ENCODE peak calls at places on chromosomes 12 and 14, in four cellular contexts. One of them, this sample, is unnamed.

GRCh38 chr12:117234441-117234840 is 44.2 kb upstream of the FBXO21 start:
- DNase-seq in HepG2: no peak
- DNase-seq in WTC11: no peak
- DNase-seq in K562: no peak
- DNase-seq in this sample: no peak

GRCh38 chr14:61178226-61179060 is 102.7 kb downstream of the TMEM30B start:
- DNase-seq in K562: no peak
- DNase-seq in WTC11: no peak
- DNase-seq in HepG2: peak
- DNase-seq in this sample: peak

GRCh38 chr12:12353807-12354206 is 3.1 kb upstream of the BORCS5 start:
- DNase-seq in HepG2: no peak
- DNase-seq in K562: peak
- DNase-seq in WTC11: no peak
- DNase-seq in this sample: no peak

GRCh38 chr14:58488550-58488949 is 61.0 kb downstream of the KIAA0586 start:
- DNase-seq in WTC11: no peak
- DNase-seq in K562: no peak
- DNase-seq in HepG2: no peak
- DNase-seq in this sample: no peak

GRCh38 chr12:2395352-2395977 is 342.7 kb downstream of the CACNA1C start:
- DNase-seq in WTC11: peak
- DNase-seq in K562: peak
- DNase-seq in HepG2: peak
- DNase-seq in this sample: peak

GRCh38 chr12:128258866-128259555 is 8.0 kb upstream of the TMEM132C start:
- DNase-seq in HepG2: no peak
- DNase-seq in K562: no peak
- DNase-seq in WTC11: no peak
- DNase-seq in this sample: no peak

GRCh38 chr12:93415723-93416464 is 25.9 kb downstream of the UBE2N start:
- DNase-seq in K562: no peak
- DNase-seq in WTC11: no peak
- DNase-seq in HepG2: no peak
- DNase-seq in this sample: no peak

GRCh38 chr14:93099187-93099586 is 16.5 kb downstream of the ITPK1 start:
- DNase-seq in WTC11: no peak
- DNase-seq in HepG2: no peak
- DNase-seq in K562: no peak
- DNase-seq in this sample: no peak

GRCh38 chr14:35532783-35533356 is 1.1 kb upstream of the INSM2 start:
- DNase-seq in HepG2: no peak
- DNase-seq in WTC11: no peak
- DNase-seq in K562: no peak
- DNase-seq in this sample: no peak

GRCh38 chr12:123453165-123453564 is 4.8 kb upstream of the SNRNP35 start:
- DNase-seq in K562: no peak
- DNase-seq in HepG2: no peak
- DNase-seq in WTC11: no peak
- DNase-seq in this sample: no peak

GRCh38 chr12:47238665-47239064 is 158.9 kb upstream of the AMIGO2 start:
- DNase-seq in K562: no peak
- DNase-seq in HepG2: no peak
- DNase-seq in WTC11: no peak
- DNase-seq in this sample: no peak

GRCh38 chr12:1915082-1915968 is 3.1 kb downstream of the CACNA2D4 start:
- DNase-seq in HepG2: no peak
- DNase-seq in K562: peak
- DNase-seq in WTC11: no peak
- DNase-seq in this sample: no peak

GRCh38 chr14:42185718-42186117 is 579.0 kb downstream of the LRFN5 start:
- DNase-seq in WTC11: no peak
- DNase-seq in K562: no peak
- DNase-seq in HepG2: no peak
- DNase-seq in this sample: no peak

GRCh38 chr12:65364021-65364420 is 85.5 kb downstream of the MSRB3 start:
- DNase-seq in WTC11: no peak
- DNase-seq in K562: no peak
- DNase-seq in HepG2: no peak
- DNase-seq in this sample: no peak

GRCh38 chr12:126667340-126667739 is 1599.6 kb upstream of the TMEM132C start:
- DNase-seq in WTC11: no peak
- DNase-seq in K562: no peak
- DNase-seq in HepG2: no peak
- DNase-seq in this sample: peak

GRCh38 chr12:26250801-26251200 is 55.4 kb downstream of the SSPN start:
- DNase-seq in HepG2: no peak
- DNase-seq in WTC11: no peak
- DNase-seq in K562: no peak
- DNase-seq in this sample: no peak

GRCh38 chr14:23146423-23146910 is 27.4 kb upstream of the CEBPE start:
- DNase-seq in K562: peak
- DNase-seq in HepG2: no peak
- DNase-seq in WTC11: no peak
- DNase-seq in this sample: no peak

GRCh38 chr12:68158427-68158826 is 1.1 kb downstream of the IFNG start:
- DNase-seq in HepG2: no peak
- DNase-seq in K562: peak
- DNase-seq in WTC11: no peak
- DNase-seq in this sample: peak

GRCh38 chr14:22386924-22387775 is 201.9 kb downstream of the DAD1 start:
- DNase-seq in K562: peak
- DNase-seq in HepG2: peak
- DNase-seq in WTC11: peak
- DNase-seq in this sample: peak

GRCh38 chr12:5085896-5086295 is 42.2 kb downstream of the KCNA5 start:
- DNase-seq in K562: no peak
- DNase-seq in WTC11: no peak
- DNase-seq in HepG2: no peak
- DNase-seq in this sample: peak

GRCh38 chr14:103695331-103696026 is 19.8 kb downstream of the XRCC3 start:
- DNase-seq in HepG2: no peak
- DNase-seq in K562: no peak
- DNase-seq in WTC11: no peak
- DNase-seq in this sample: no peak

GRCh38 chr14:33317675-33318074 is 379.0 kb downstream of the NPAS3 start:
- DNase-seq in HepG2: no peak
- DNase-seq in WTC11: no peak
- DNase-seq in K562: no peak
- DNase-seq in this sample: no peak

GRCh38 chr12:53505555-53506449 is 1.5 kb downstream of the NPFF start:
- DNase-seq in HepG2: no peak
- DNase-seq in K562: no peak
- DNase-seq in WTC11: no peak
- DNase-seq in this sample: no peak
- TF ChIP-seq NR3C1 in HepG2: no peak
- TF ChIP-seq NR3C1 in K562: no peak
- TF ChIP-seq NR3C1 in WTC11: no peak
- TF ChIP-seq NR3C1 in this sample: no peak

GRCh38 chr12:45490232-45490881 is 239.1 kb upstream of the ARID2 start:
- DNase-seq in K562: no peak
- DNase-seq in HepG2: no peak
- DNase-seq in WTC11: no peak
- DNase-seq in this sample: no peak
- TF ChIP-seq NR3C1 in K562: no peak
- TF ChIP-seq NR3C1 in HepG2: no peak
- TF ChIP-seq NR3C1 in WTC11: no peak
- TF ChIP-seq NR3C1 in this sample: no peak

GRCh38 chr12:116143883-116144266 is 133.6 kb downstream of the MED13L start:
- DNase-seq in WTC11: no peak
- DNase-seq in HepG2: no peak
- DNase-seq in K562: no peak
- DNase-seq in this sample: no peak

GRCh38 chr12:116141833-116142162 is 135.7 kb downstream of the MED13L start:
- DNase-seq in HepG2: no peak
- DNase-seq in K562: no peak
- DNase-seq in WTC11: no peak
- DNase-seq in this sample: no peak

GRCh38 chr12:116144384-116144783 is 133.1 kb downstream of the MED13L start:
- DNase-seq in WTC11: no peak
- DNase-seq in K562: no peak
- DNase-seq in HepG2: no peak
- DNase-seq in this sample: no peak

GRCh38 chr12:116141110-116141832 is 136.2 kb downstream of the MED13L start:
- DNase-seq in HepG2: no peak
- DNase-seq in WTC11: no peak
- DNase-seq in K562: no peak
- DNase-seq in this sample: no peak

DNA sequence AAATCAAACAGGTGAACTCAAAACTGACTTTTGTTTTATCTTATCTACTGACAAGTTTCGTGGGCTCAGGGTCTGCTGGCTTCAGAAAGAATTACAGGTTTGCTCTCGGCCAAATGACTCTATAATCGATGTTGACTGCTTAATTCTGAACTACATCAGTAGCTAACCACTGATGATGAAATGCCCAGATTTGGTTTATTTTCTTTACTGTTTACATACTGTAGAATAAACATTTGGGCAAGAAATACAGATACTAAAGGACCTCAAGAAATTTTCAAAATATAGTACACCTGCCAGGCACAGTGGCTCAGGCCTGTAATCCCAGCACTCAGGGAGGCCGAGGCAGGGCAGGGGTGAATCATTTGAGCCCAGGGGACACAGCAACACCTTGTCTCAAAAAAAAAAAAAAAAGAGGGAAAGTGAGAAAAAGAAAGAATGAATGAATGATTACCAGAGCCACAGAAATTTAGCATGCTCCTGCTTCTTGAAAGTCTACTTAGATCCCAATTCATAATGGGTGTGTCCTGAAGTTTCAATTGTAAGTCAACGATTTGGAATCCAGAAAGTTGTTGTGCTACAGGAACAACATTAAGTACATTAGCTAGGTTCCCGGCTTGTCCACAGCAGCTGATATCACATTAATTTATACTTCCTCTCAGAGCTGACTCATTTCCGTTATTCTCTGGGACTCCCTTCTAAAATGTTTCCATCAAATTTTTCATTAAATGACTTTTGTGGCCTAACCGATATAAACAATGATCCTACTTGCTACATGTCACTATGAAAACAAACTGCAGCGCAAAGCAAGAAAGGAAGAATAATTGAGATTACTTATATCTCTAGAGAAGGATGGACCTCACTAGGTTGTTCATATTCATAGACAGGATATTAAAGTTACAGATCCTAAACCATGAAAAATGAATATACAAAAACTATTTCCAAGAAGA is 134.3 kb downstream of the MED13L start:
- DNase-seq in WTC11: no peak
- DNase-seq in HepG2: no peak
- DNase-seq in K562: no peak
- DNase-seq in this sample: no peak
- TF ChIP-seq NR3C1 in WTC11: no peak
- TF ChIP-seq NR3C1 in HepG2: no peak
- TF ChIP-seq NR3C1 in K562: no peak
- TF ChIP-seq NR3C1 in this sample: no peak

GRCh38 chr14:43937001-43937400 is 570.1 kb downstream of the FSCB start:
- DNase-seq in K562: no peak
- DNase-seq in HepG2: no peak
- DNase-seq in WTC11: no peak
- DNase-seq in this sample: no peak
- TF ChIP-seq NR3C1 in K562: no peak
- TF ChIP-seq NR3C1 in HepG2: no peak
- TF ChIP-seq NR3C1 in WTC11: no peak
- TF ChIP-seq NR3C1 in this sample: no peak

This sample was measured in A549.